ENCODE peak calls at places on chromosomes 2 and 18, in four cellular contexts. M is H9, F is GM23338, V is OCI-LY7. N is an unnamed sample.
A peak's percentile ranks its signal among the peaks of the same experiment; 100 is the strongest.

GRCh38 chr18:59055345-59056032 is 84.2 kb upstream of the SEC11C start:
- DNase-seq in M (peak; percentile 51), F (peak; percentile 76), V (no peak), N (peak; percentile 8)

GRCh38 chr2:28422903-28423741 is 30.5 kb downstream of the FOSL2 start:
- DNase-seq in M (no peak), F (no peak), V (no peak), N (no peak)

GRCh38 chr2:120878970-120879369 is 143.3 kb downstream of the GLI2 start:
- DNase-seq in M (no peak), F (no peak), V (no peak), N (no peak)

GRCh38 chr2:195861821-195862220 is 204.8 kb downstream of the SLC39A10 start:
- DNase-seq in M (no peak), F (no peak), V (no peak), N (peak; percentile 81)

GRCh38 chr2:128414351-128414750 is 95.7 kb upstream of the HS6ST1 start:
- DNase-seq in M (peak; percentile 25), F (no peak), V (no peak), N (no peak)

GRCh38 chr2:122028371-122029102 is 273.1 kb downstream of the TSN start:
- DNase-seq in M (no peak), F (no peak), V (no peak), N (peak; percentile 8)

GRCh38 chr2:129062160-129062912 is 743.7 kb upstream of the HS6ST1 start:
- DNase-seq in M (no peak), F (no peak), V (no peak), N (no peak)

GRCh38 chr2:176490061-176490861 is 221.0 kb downstream of the MTX2 start:
- DNase-seq in M (peak; percentile 80), F (peak; percentile 80), V (no peak), N (peak; percentile 2)

GRCh38 chr18:31646332-31646822 is 38.0 kb downstream of the B4GALT6 start:
- DNase-seq in M (no peak), F (no peak), V (no peak), N (no peak)

GRCh38 chr2:230797515-230798495 is 66.9 kb upstream of the ITM2C start:
- DNase-seq in M (no peak), F (no peak), V (peak; percentile 25), N (no peak)

GRCh38 chr2:46232860-46233259 is 64.3 kb upstream of the EPAS1 start:
- DNase-seq in M (no peak), F (no peak), V (no peak), N (peak; percentile 23)

GRCh38 chr2:84077504-84077903 is 381.6 kb downstream of the SUCLG1 start:
- DNase-seq in M (peak; percentile 38), F (peak; percentile 71), V (peak; percentile 22), N (peak; percentile 0)

GRCh38 chr18:49168970-49169619 is 218.3 kb upstream of the SMAD7 start:
- DNase-seq in M (no peak), F (peak; percentile 8), V (peak; percentile 51), N (no peak)

GRCh38 chr2:191291471-191291870 is 46.3 kb downstream of the MYO1B start:
- DNase-seq in M (no peak), F (no peak), V (no peak), N (no peak)

GRCh38 chr2:130371723-130372054 is 15.8 kb downstream of the PTPN18 start:
- DNase-seq in M (no peak), F (no peak), V (no peak), N (no peak)

GRCh38 chr2:128361376-128362131 is 42.9 kb upstream of the HS6ST1 start:
- DNase-seq in M (no peak), F (no peak), V (no peak), N (no peak)

GRCh38 chr18:12518326-12518725 is 110.6 kb downstream of the PRELID3A start:
- DNase-seq in M (no peak), F (no peak), V (no peak), N (peak; percentile 63)

GRCh38 chr2:26605195-26605968 is 35.8 kb downstream of the CIB4 start:
- DNase-seq in M (peak; percentile 79), F (peak; percentile 91), V (peak; percentile 63), N (peak; percentile 36)

GRCh38 chr18:50334546-50335152 is 40.2 kb upstream of the SKA1 start:
- DNase-seq in M (no peak), F (no peak), V (peak; percentile 21), N (no peak)

GRCh38 chr2:238947920-238948710 is 100.2 kb downstream of the TWIST2 start:
- DNase-seq in M (peak; percentile 49), F (peak; percentile 10), V (no peak), N (peak; percentile 97)

GRCh38 chr2:214881647-214882205 is 72.2 kb upstream of the BARD1 start:
- DNase-seq in M (no peak), F (no peak), V (no peak), N (peak; percentile 18)

GRCh38 chr2:71451695-71452094 is 1.7 kb upstream of the DYSF start:
- DNase-seq in M (no peak), F (no peak), V (no peak), N (no peak)

GRCh38 chr2:20314562-20315521 is 35.8 kb downstream of the PUM2 start:
- DNase-seq in M (no peak), F (peak; percentile 30), V (no peak), N (peak; percentile 54)

GRCh38 chr2:68236080-68236734 is 16.1 kb downstream of the PPP3R1 start:
- DNase-seq in M (no peak), F (no peak), V (no peak), N (no peak)

GRCh38 chr2:129301431-129301913 is 678.0 kb upstream of the RAB6C start:
- DNase-seq in M (no peak), F (no peak), V (no peak), N (no peak)

GRCh38 chr2:236866542-236867340 is 218.9 kb upstream of the COPS8 start:
- DNase-seq in M (peak; percentile 14), F (no peak), V (no peak), N (no peak)

GRCh38 chr2:137945229-137945628 is 19.0 kb upstream of the HNMT start:
- DNase-seq in M (no peak), F (no peak), V (no peak), N (no peak)

GRCh38 chr2:36382472-36382871 is 26.9 kb downstream of the CRIM1 start:
- DNase-seq in M (no peak), F (no peak), V (no peak), N (no peak)

GRCh38 chr2:36385603-36386002 is 30.0 kb downstream of the CRIM1 start:
- DNase-seq in M (no peak), F (no peak), V (no peak), N (no peak)

GRCh38 chr2:36380624-36381481 is 25.3 kb downstream of the CRIM1 start:
- DNase-seq in M (peak; percentile 87), F (peak; percentile 81), V (no peak), N (no peak)

GRCh38 chr2:36379710-36380448 is 24.3 kb downstream of the CRIM1 start:
- DNase-seq in M (no peak), F (no peak), V (no peak), N (peak; percentile 61)

GRCh38 chr2:36381965-36382364 is 26.4 kb downstream of the CRIM1 start:
- DNase-seq in M (no peak), F (no peak), V (no peak), N (no peak)
- H2AFZ ChIP-seq in M (no peak overlapping the region), F (no peak overlapping the region), V (no peak overlapping the region), N (no peak overlapping the region)

DNA sequence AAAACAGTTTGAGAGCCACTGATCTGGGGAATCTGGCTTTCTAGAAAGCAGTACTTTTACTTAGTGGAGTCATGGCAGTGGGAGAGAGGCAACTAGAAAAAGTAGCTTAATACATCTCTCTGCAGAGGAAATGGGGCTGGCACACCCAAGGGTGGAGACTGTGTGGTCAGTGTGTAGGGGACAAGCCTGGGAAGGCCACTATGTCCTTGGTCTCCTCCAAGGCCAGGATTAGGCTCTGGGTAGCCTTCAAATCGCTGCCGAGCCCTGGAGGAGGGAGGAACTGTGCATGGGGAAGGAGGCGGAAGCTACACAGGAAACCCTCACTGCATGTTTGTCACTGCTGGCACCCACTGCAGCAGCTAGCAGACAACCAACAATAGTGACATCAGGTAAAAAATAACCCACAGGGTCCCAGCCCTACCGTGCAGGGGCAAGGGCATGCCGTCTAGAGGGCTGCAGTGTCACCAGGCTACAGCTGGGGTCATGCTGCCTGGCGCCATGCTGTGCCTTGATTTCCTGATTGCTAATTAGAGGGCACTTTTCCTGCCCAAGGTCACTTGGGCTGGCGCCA is 34.8 kb downstream of the LBH start:
- DNase-seq in M (no peak), F (no peak), V (peak; percentile 67), N (peak; percentile 29)
- H2AFZ ChIP-seq in M (no peak overlapping the region), F (no peak overlapping the region), V (peak overlapping the region; percentile 81), N (no peak overlapping the region)

GRCh38 chr2:9641641-9642040 is 10.8 kb upstream of the YWHAQ start:
- DNase-seq in M (no peak), F (no peak), V (no peak), N (no peak)
- H2AFZ ChIP-seq in M (no peak overlapping the region), F (no peak overlapping the region), V (no peak overlapping the region), N (no peak overlapping the region)

GRCh38 chr18:48138211-48138610 is 207.8 kb upstream of the SMAD2 start:
- DNase-seq in M (no peak), F (peak; percentile 42), V (no peak), N (no peak)

GRCh38 chr18:48135436-48135966 is 205.0 kb upstream of the SMAD2 start:
- DNase-seq in M (no peak), F (peak; percentile 23), V (no peak), N (no peak)

GRCh38 chr18:48136051-48136543 is 205.6 kb upstream of the SMAD2 start:
- DNase-seq in M (no peak), F (peak; percentile 42), V (no peak), N (no peak)

GRCh38 chr18:48137354-48138208 is 207.1 kb upstream of the SMAD2 start:
- DNase-seq in M (no peak), F (peak; percentile 9), V (no peak), N (no peak)

GRCh38 chr18:48136544-48137353 is 206.3 kb upstream of the SMAD2 start:
- DNase-seq in M (no peak), F (peak; percentile 49), V (no peak), N (no peak)
- H2AFZ ChIP-seq in M (no peak overlapping the region), F (peak overlapping the region; percentile 89), V (no peak overlapping the region), N (no peak overlapping the region)

GRCh38 chr2:170145191-170145590 is 32.8 kb upstream of the MYO3B start:
- DNase-seq in M (no peak), F (no peak), V (no peak), N (no peak)
- H2AFZ ChIP-seq in M (no peak overlapping the region), F (peak overlapping the region; percentile 72), V (no peak overlapping the region), N (no peak overlapping the region)

DNA sequence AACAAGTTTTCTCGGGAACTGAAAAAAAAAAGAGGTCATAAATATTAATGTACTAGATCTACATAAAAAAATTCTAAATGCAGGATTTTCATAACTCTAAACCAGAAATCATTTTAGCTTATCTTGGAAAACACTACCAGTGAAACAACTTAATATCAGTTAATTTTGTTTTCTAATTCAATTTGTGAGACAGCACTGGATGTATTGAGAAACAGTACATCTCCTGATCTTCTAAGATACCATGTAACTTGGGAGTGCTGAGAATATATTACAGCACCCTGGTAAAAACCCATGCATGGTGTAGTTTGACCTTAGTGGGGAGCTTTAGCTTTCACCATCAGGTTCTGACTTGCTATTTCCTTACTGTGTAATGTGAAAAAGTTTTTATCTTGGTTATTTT is 129.6 kb downstream of the NRXN1 start:
- DNase-seq in M (no peak), F (no peak), V (no peak), N (no peak)
- H2AFZ ChIP-seq in M (no peak overlapping the region), F (no peak overlapping the region), V (no peak overlapping the region), N (no peak overlapping the region)

N was measured in fibroblast of lung.